ENCODE peak calls at places on chromosomes 1 and 21, in ten cellular contexts. One of them, this sample, is unnamed.

GRCh38 chr1:205066221-205066818 is 17.9 kb downstream of the TMEM81 start:
- DNase-seq in ovary: no peak
- DNase-seq in GM23248: no peak
- DNase-seq in pancreas: no peak
- DNase-seq in lower lobe of right lung: no peak
- DNase-seq in CD8-positive, alpha-beta T cell: no peak
- DNase-seq in body of pancreas: no peak
- DNase-seq in CD4-positive, alpha-beta T cell: no peak
- DNase-seq in thyroid gland: no peak
- DNase-seq in left ventricle myocardium inferior: no peak
- DNase-seq in this sample: no peak

GRCh38 chr1:215878128-215878527 is 311.0 kb downstream of the KCTD3 start:
- DNase-seq in ovary: no peak
- DNase-seq in GM23248: peak
- DNase-seq in pancreas: no peak
- DNase-seq in lower lobe of right lung: no peak
- DNase-seq in CD8-positive, alpha-beta T cell: no peak
- DNase-seq in body of pancreas: no peak
- DNase-seq in CD4-positive, alpha-beta T cell: no peak
- DNase-seq in thyroid gland: no peak
- DNase-seq in left ventricle myocardium inferior: no peak
- DNase-seq in this sample: no peak

GRCh38 chr1:174998569-174999215 is 1.1 kb upstream of the CACYBP start:
- DNase-seq in ovary: peak
- DNase-seq in GM23248: peak
- DNase-seq in pancreas: peak
- DNase-seq in lower lobe of right lung: no peak
- DNase-seq in CD8-positive, alpha-beta T cell: peak
- DNase-seq in body of pancreas: peak
- DNase-seq in CD4-positive, alpha-beta T cell: peak
- DNase-seq in thyroid gland: peak
- DNase-seq in left ventricle myocardium inferior: no peak
- DNase-seq in this sample: peak

GRCh38 chr1:41980872-41981653 is 62.3 kb upstream of the HIVEP3 start:
- DNase-seq in ovary: no peak
- DNase-seq in GM23248: no peak
- DNase-seq in pancreas: no peak
- DNase-seq in lower lobe of right lung: no peak
- DNase-seq in CD8-positive, alpha-beta T cell: no peak
- DNase-seq in body of pancreas: peak
- DNase-seq in CD4-positive, alpha-beta T cell: no peak
- DNase-seq in thyroid gland: peak
- DNase-seq in left ventricle myocardium inferior: no peak
- DNase-seq in this sample: no peak

GRCh38 chr1:155062702-155063411 is 683 bp upstream of the EFNA4 start:
- DNase-seq in ovary: peak
- DNase-seq in GM23248: peak
- DNase-seq in pancreas: no peak
- DNase-seq in lower lobe of right lung: peak
- DNase-seq in CD8-positive, alpha-beta T cell: peak
- DNase-seq in body of pancreas: peak
- DNase-seq in CD4-positive, alpha-beta T cell: peak
- DNase-seq in thyroid gland: peak
- DNase-seq in left ventricle myocardium inferior: peak
- DNase-seq in this sample: no peak

GRCh38 chr1:166307261-166308188 is 140.7 kb upstream of the FAM78B start:
- DNase-seq in ovary: no peak
- DNase-seq in GM23248: no peak
- DNase-seq in pancreas: no peak
- DNase-seq in lower lobe of right lung: no peak
- DNase-seq in CD8-positive, alpha-beta T cell: no peak
- DNase-seq in body of pancreas: peak
- DNase-seq in CD4-positive, alpha-beta T cell: no peak
- DNase-seq in thyroid gland: no peak
- DNase-seq in left ventricle myocardium inferior: peak
- DNase-seq in this sample: no peak

GRCh38 chr1:44677201-44677520 is 2.6 kb downstream of the ARMH1 start:
- DNase-seq in ovary: no peak
- DNase-seq in GM23248: peak
- DNase-seq in pancreas: no peak
- DNase-seq in lower lobe of right lung: no peak
- DNase-seq in CD8-positive, alpha-beta T cell: no peak
- DNase-seq in body of pancreas: peak
- DNase-seq in CD4-positive, alpha-beta T cell: no peak
- DNase-seq in thyroid gland: no peak
- DNase-seq in left ventricle myocardium inferior: no peak
- DNase-seq in this sample: no peak

GRCh38 chr1:73930293-73930692 is 267.7 kb downstream of the LRRIQ3 start:
- DNase-seq in ovary: no peak
- DNase-seq in GM23248: no peak
- DNase-seq in pancreas: no peak
- DNase-seq in lower lobe of right lung: no peak
- DNase-seq in CD8-positive, alpha-beta T cell: no peak
- DNase-seq in body of pancreas: no peak
- DNase-seq in CD4-positive, alpha-beta T cell: no peak
- DNase-seq in thyroid gland: no peak
- DNase-seq in left ventricle myocardium inferior: no peak
- DNase-seq in this sample: no peak

GRCh38 chr1:108644984-108645383 is 15.9 kb downstream of the HENMT1 start:
- DNase-seq in ovary: no peak
- DNase-seq in GM23248: no peak
- DNase-seq in pancreas: no peak
- DNase-seq in lower lobe of right lung: peak
- DNase-seq in CD8-positive, alpha-beta T cell: peak
- DNase-seq in body of pancreas: no peak
- DNase-seq in CD4-positive, alpha-beta T cell: peak
- DNase-seq in thyroid gland: peak
- DNase-seq in left ventricle myocardium inferior: no peak
- DNase-seq in this sample: no peak

GRCh38 chr1:56586502-56586901 is 7.1 kb upstream of the PLPP3 start:
- DNase-seq in ovary: no peak
- DNase-seq in GM23248: no peak
- DNase-seq in pancreas: no peak
- DNase-seq in lower lobe of right lung: no peak
- DNase-seq in CD8-positive, alpha-beta T cell: no peak
- DNase-seq in body of pancreas: no peak
- DNase-seq in CD4-positive, alpha-beta T cell: no peak
- DNase-seq in thyroid gland: no peak
- DNase-seq in left ventricle myocardium inferior: no peak
- DNase-seq in this sample: no peak

GRCh38 chr1:52877554-52877953 is 35.0 kb downstream of the ZYG11A start:
- DNase-seq in ovary: no peak
- DNase-seq in GM23248: no peak
- DNase-seq in pancreas: no peak
- DNase-seq in lower lobe of right lung: no peak
- DNase-seq in CD8-positive, alpha-beta T cell: no peak
- DNase-seq in body of pancreas: no peak
- DNase-seq in CD4-positive, alpha-beta T cell: no peak
- DNase-seq in thyroid gland: no peak
- DNase-seq in left ventricle myocardium inferior: no peak
- DNase-seq in this sample: no peak

GRCh38 chr1:52876843-52877242 is 34.3 kb downstream of the ZYG11A start:
- DNase-seq in ovary: no peak
- DNase-seq in GM23248: no peak
- DNase-seq in pancreas: no peak
- DNase-seq in lower lobe of right lung: no peak
- DNase-seq in CD8-positive, alpha-beta T cell: no peak
- DNase-seq in body of pancreas: no peak
- DNase-seq in CD4-positive, alpha-beta T cell: no peak
- DNase-seq in thyroid gland: peak
- DNase-seq in left ventricle myocardium inferior: no peak
- DNase-seq in this sample: no peak

DNA sequence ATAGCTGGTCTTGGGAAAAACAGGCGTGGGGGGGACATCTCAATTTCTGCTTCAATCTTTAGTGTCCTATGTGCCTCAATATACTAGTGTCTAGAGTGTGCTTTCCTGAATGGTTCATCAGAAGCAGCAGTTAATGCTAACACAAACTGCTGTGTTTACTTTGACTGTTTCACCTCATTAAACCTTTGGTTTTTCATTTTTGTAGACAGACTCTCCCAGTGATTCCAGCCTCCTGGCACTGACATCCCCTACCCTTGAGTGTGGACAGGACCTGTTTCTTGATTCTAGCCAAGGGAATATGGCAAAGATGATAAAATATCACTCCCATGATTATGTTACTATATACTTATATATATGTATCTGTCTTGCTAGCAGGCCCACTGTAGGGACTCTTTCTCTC is 37.7 kb downstream of the ZYG11A start:
- DNase-seq in ovary: no peak
- DNase-seq in GM23248: no peak
- DNase-seq in pancreas: no peak
- DNase-seq in lower lobe of right lung: no peak
- DNase-seq in CD8-positive, alpha-beta T cell: no peak
- DNase-seq in body of pancreas: no peak
- DNase-seq in CD4-positive, alpha-beta T cell: no peak
- DNase-seq in thyroid gland: peak
- DNase-seq in left ventricle myocardium inferior: no peak
- DNase-seq in this sample: no peak
- H3K27ac ChIP-seq in ovary: no peak
- H3K27ac ChIP-seq in GM23248: no peak
- H3K27ac ChIP-seq in pancreas: no peak
- H3K27ac ChIP-seq in lower lobe of right lung: no peak
- H3K27ac ChIP-seq in CD8-positive, alpha-beta T cell: no peak
- H3K27ac ChIP-seq in body of pancreas: no peak
- H3K27ac ChIP-seq in CD4-positive, alpha-beta T cell: no peak
- H3K27ac ChIP-seq in thyroid gland: peak
- H3K27ac ChIP-seq in left ventricle myocardium inferior: no peak
- H3K27ac ChIP-seq in this sample: no peak

GRCh38 chr1:221781102-221781744 is 39.3 kb upstream of the DUSP10 start:
- DNase-seq in ovary: no peak
- DNase-seq in GM23248: no peak
- DNase-seq in pancreas: no peak
- DNase-seq in lower lobe of right lung: peak
- DNase-seq in CD8-positive, alpha-beta T cell: no peak
- DNase-seq in body of pancreas: peak
- DNase-seq in CD4-positive, alpha-beta T cell: no peak
- DNase-seq in thyroid gland: no peak
- DNase-seq in left ventricle myocardium inferior: no peak
- DNase-seq in this sample: no peak
- H3K27ac ChIP-seq in ovary: no peak
- H3K27ac ChIP-seq in GM23248: no peak
- H3K27ac ChIP-seq in pancreas: no peak
- H3K27ac ChIP-seq in lower lobe of right lung: no peak
- H3K27ac ChIP-seq in CD8-positive, alpha-beta T cell: no peak
- H3K27ac ChIP-seq in body of pancreas: no peak
- H3K27ac ChIP-seq in CD4-positive, alpha-beta T cell: no peak
- H3K27ac ChIP-seq in thyroid gland: no peak
- H3K27ac ChIP-seq in left ventricle myocardium inferior: no peak
- H3K27ac ChIP-seq in this sample: no peak

GRCh38 chr21:35024475-35024874 is 24.6 kb downstream of the RUNX1 start:
- DNase-seq in ovary: no peak
- DNase-seq in GM23248: no peak
- DNase-seq in pancreas: no peak
- DNase-seq in lower lobe of right lung: no peak
- DNase-seq in CD8-positive, alpha-beta T cell: no peak
- DNase-seq in body of pancreas: no peak
- DNase-seq in CD4-positive, alpha-beta T cell: no peak
- DNase-seq in thyroid gland: no peak
- DNase-seq in left ventricle myocardium inferior: no peak
- DNase-seq in this sample: no peak

GRCh38 chr21:35027558-35028450 is 21.3 kb downstream of the RUNX1 start:
- DNase-seq in ovary: no peak
- DNase-seq in GM23248: peak
- DNase-seq in pancreas: no peak
- DNase-seq in lower lobe of right lung: no peak
- DNase-seq in CD8-positive, alpha-beta T cell: no peak
- DNase-seq in body of pancreas: no peak
- DNase-seq in CD4-positive, alpha-beta T cell: no peak
- DNase-seq in thyroid gland: no peak
- DNase-seq in left ventricle myocardium inferior: no peak
- DNase-seq in this sample: no peak

GRCh38 chr21:35026617-35027557 is 22.2 kb downstream of the RUNX1 start:
- DNase-seq in ovary: no peak
- DNase-seq in GM23248: peak
- DNase-seq in pancreas: peak
- DNase-seq in lower lobe of right lung: peak
- DNase-seq in CD8-positive, alpha-beta T cell: peak
- DNase-seq in body of pancreas: peak
- DNase-seq in CD4-positive, alpha-beta T cell: peak
- DNase-seq in thyroid gland: peak
- DNase-seq in left ventricle myocardium inferior: peak
- DNase-seq in this sample: no peak

GRCh38 chr21:35025206-35026152 is 23.6 kb downstream of the RUNX1 start:
- DNase-seq in ovary: no peak
- DNase-seq in GM23248: no peak
- DNase-seq in pancreas: no peak
- DNase-seq in lower lobe of right lung: no peak
- DNase-seq in CD8-positive, alpha-beta T cell: no peak
- DNase-seq in body of pancreas: no peak
- DNase-seq in CD4-positive, alpha-beta T cell: no peak
- DNase-seq in thyroid gland: no peak
- DNase-seq in left ventricle myocardium inferior: no peak
- DNase-seq in this sample: no peak

DNA sequence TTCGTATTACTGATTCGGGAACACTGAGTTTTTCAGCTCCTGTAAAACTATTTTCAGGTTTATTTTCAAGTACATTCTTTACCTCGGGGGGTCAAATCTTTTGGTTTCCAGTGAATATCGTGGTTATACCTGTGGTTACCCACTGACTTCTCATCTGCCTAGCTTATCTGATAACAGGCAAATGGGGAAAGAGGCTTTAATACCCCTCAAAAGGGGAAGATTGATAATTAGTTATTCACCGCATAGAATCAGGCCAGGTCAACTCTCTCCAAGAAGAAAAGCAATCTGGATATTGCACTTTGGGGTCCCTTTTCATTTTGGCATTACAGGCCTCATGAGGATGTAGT is 23.0 kb downstream of the RUNX1 start:
- DNase-seq in ovary: no peak
- DNase-seq in GM23248: no peak
- DNase-seq in pancreas: no peak
- DNase-seq in lower lobe of right lung: no peak
- DNase-seq in CD8-positive, alpha-beta T cell: no peak
- DNase-seq in body of pancreas: no peak
- DNase-seq in CD4-positive, alpha-beta T cell: no peak
- DNase-seq in thyroid gland: no peak
- DNase-seq in left ventricle myocardium inferior: no peak
- DNase-seq in this sample: no peak
- H3K27ac ChIP-seq in ovary: no peak
- H3K27ac ChIP-seq in GM23248: no peak
- H3K27ac ChIP-seq in pancreas: no peak
- H3K27ac ChIP-seq in lower lobe of right lung: peak
- H3K27ac ChIP-seq in CD8-positive, alpha-beta T cell: peak
- H3K27ac ChIP-seq in body of pancreas: no peak
- H3K27ac ChIP-seq in CD4-positive, alpha-beta T cell: peak
- H3K27ac ChIP-seq in thyroid gland: no peak
- H3K27ac ChIP-seq in left ventricle myocardium inferior: no peak
- H3K27ac ChIP-seq in this sample: no peak

DNA sequence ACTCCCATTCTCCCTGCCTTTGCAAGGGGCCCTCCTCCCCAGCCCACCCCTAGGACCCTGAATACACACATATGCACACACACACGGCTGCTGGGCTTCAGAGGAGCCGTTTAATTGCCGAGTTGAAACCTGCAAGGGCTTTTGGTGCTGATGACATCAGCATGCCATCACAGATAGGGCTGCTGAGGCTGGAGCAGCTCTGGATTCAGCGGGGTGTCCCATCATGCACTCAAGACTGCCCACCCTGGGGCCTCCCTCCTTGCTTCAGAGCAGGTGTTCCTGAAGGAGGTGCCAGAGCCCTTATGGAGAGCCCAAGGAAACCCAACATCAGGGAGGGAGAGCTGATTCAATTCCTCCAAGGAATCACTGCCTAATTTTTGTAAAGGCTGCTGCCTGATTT is 5.7 kb downstream of the SYT2 start:
- DNase-seq in ovary: no peak
- DNase-seq in GM23248: no peak
- DNase-seq in pancreas: no peak
- DNase-seq in lower lobe of right lung: no peak
- DNase-seq in CD8-positive, alpha-beta T cell: no peak
- DNase-seq in body of pancreas: no peak
- DNase-seq in CD4-positive, alpha-beta T cell: no peak
- DNase-seq in thyroid gland: no peak
- DNase-seq in left ventricle myocardium inferior: no peak
- DNase-seq in this sample: no peak
- H3K27ac ChIP-seq in ovary: no peak
- H3K27ac ChIP-seq in GM23248: no peak
- H3K27ac ChIP-seq in pancreas: no peak
- H3K27ac ChIP-seq in lower lobe of right lung: no peak
- H3K27ac ChIP-seq in CD8-positive, alpha-beta T cell: no peak
- H3K27ac ChIP-seq in body of pancreas: no peak
- H3K27ac ChIP-seq in CD4-positive, alpha-beta T cell: no peak
- H3K27ac ChIP-seq in thyroid gland: no peak
- H3K27ac ChIP-seq in left ventricle myocardium inferior: no peak
- H3K27ac ChIP-seq in this sample: no peak